ENCODE peak calls at places on chromosome 21, in five cellular contexts. I is stimulated activated CD4-positive, alpha-beta T cell treated with anti-CD3 and anti-CD28 coated beads, Interleukin-4, amount 100 ng/mL, for 48 hours; J is effector memory CD8-positive, alpha-beta T cell; E is T-helper 1 cell; Q is T47D. Z is an unnamed sample.
A peak's percentile ranks its signal among the peaks of the same experiment; 100 is the strongest.

GRCh38 chr21:28220670-28221069 is 772.0 kb downstream of the LTN1 start:
- DNase-seq in I (no peak), J (no peak), E (no peak), Q (no peak), Z (no peak)

GRCh38 chr21:40271169-40271568 is 403.9 kb downstream of the PCP4 start:
- DNase-seq in I (no peak), J (no peak), E (no peak), Q (no peak), Z (peak; percentile 16)

GRCh38 chr21:45323487-45324380 is 36.0 kb upstream of the POFUT2 start:
- DNase-seq in I (no peak), J (no peak), E (peak; percentile 8), Q (no peak), Z (peak; percentile 68)

GRCh38 chr21:46151989-46152938 is 3.1 kb downstream of the FTCD start:
- DNase-seq in I (no peak), J (no peak), E (no peak), Q (no peak), Z (no peak)

GRCh38 chr21:27804515-27804914 is 837.6 kb upstream of the ADAMTS5 start:
- DNase-seq in I (no peak), J (no peak), E (no peak), Q (peak; percentile 15), Z (no peak)

GRCh38 chr21:14545906-14546480 is at the start of gene SAMSN1:
- DNase-seq in I (peak; percentile 41), J (peak; percentile 57), E (peak; percentile 50), Q (peak; percentile 4), Z (no peak)

GRCh38 chr21:44664691-44665090 is 2.0 kb downstream of the KRTAP12-2 start:
- DNase-seq in I (no peak), J (no peak), E (no peak), Q (no peak), Z (no peak)

GRCh38 chr21:46155514-46156377 is at the start of gene FTCD:
- DNase-seq in I (no peak), J (no peak), E (no peak), Q (no peak), Z (no peak)

GRCh38 chr21:33021667-33022066 is 4.1 kb upstream of the OLIG2 start:
- DNase-seq in I (no peak), J (no peak), E (no peak), Q (no peak), Z (no peak)

GRCh38 chr21:14864211-14865021 is 200.4 kb downstream of the NRIP1 start:
- DNase-seq in I (peak; percentile 23), J (no peak), E (no peak), Q (peak; percentile 83), Z (peak; percentile 58)

GRCh38 chr21:34938079-34938764 is 110.9 kb downstream of the RUNX1 start:
- DNase-seq in I (no peak), J (no peak), E (no peak), Q (no peak), Z (no peak)

GRCh38 chr21:45052960-45053359 is 21.4 kb upstream of the ADARB1 start:
- DNase-seq in I (no peak), J (no peak), E (no peak), Q (no peak), Z (no peak)

GRCh38 chr21:41786521-41786987 is 19.7 kb upstream of the RIPK4 start:
- DNase-seq in I (no peak), J (no peak), E (no peak), Q (peak; percentile 64), Z (no peak)

GRCh38 chr21:29961291-29962027 is 21.7 kb upstream of the GRIK1 start:
- DNase-seq in I (no peak), J (no peak), E (no peak), Q (no peak), Z (no peak)

GRCh38 chr21:30209571-30209970 is 6.3 kb downstream of the CLDN8 start:
- DNase-seq in I (no peak), J (no peak), E (no peak), Q (no peak), Z (peak; percentile 9)

GRCh38 chr21:16821588-16821987 is 691.3 kb upstream of the CXADR start:
- DNase-seq in I (no peak), J (no peak), E (no peak), Q (no peak), Z (no peak)

GRCh38 chr21:42850866-42851391 is 28.4 kb downstream of the WDR4 start:
- DNase-seq in I (peak; percentile 22), J (no peak), E (no peak), Q (peak; percentile 31), Z (peak; percentile 92)

GRCh38 chr21:46556802-46557201 is 48.1 kb downstream of the S100B start:
- DNase-seq in I (no peak), J (no peak), E (no peak), Q (no peak), Z (peak; percentile 2)

GRCh38 chr21:32099812-32100416 is 178.9 kb downstream of the MIS18A start:
- DNase-seq in I (no peak), J (no peak), E (no peak), Q (peak; percentile 44), Z (peak; percentile 25)

GRCh38 chr21:33345751-33346238 is 21.0 kb downstream of the IFNAR1 start:
- DNase-seq in I (no peak), J (no peak), E (no peak), Q (no peak), Z (no peak)

Z was measured in iPS-NIHi11.